ENCODE peak calls at places on chromosomes 6 and 20, in four cellular contexts. One of them, this sample, is unnamed.

GRCh38 chr20:37992802-37993538 is 40.3 kb downstream of the TTI1 start:
- DNase-seq in GM12878: no peak
- DNase-seq in HepG2: peak; percentile 55
- DNase-seq in H1: no peak
- DNase-seq in this sample: no peak

GRCh38 chr20:19181552-19181951 is 30.9 kb upstream of the SLC24A3 start:
- DNase-seq in GM12878: peak; percentile 24
- DNase-seq in HepG2: no peak
- DNase-seq in H1: no peak
- DNase-seq in this sample: no peak

GRCh38 chr6:15443119-15443518 is 197.2 kb downstream of the JARID2 start:
- DNase-seq in GM12878: no peak
- DNase-seq in HepG2: no peak
- DNase-seq in H1: no peak
- DNase-seq in this sample: no peak

GRCh38 chr6:6131492-6132109 is 124.9 kb upstream of the NRN1 start:
- DNase-seq in GM12878: no peak
- DNase-seq in HepG2: peak; percentile 53
- DNase-seq in H1: no peak
- DNase-seq in this sample: peak; percentile 25

GRCh38 chr20:17901971-17902370 is 66.6 kb downstream of the SNX5 start:
- DNase-seq in GM12878: no peak
- DNase-seq in HepG2: no peak
- DNase-seq in H1: no peak
- DNase-seq in this sample: no peak

GRCh38 chr6:128806274-128806673 is 76.7 kb upstream of the LAMA2 start:
- DNase-seq in GM12878: no peak
- DNase-seq in HepG2: no peak
- DNase-seq in H1: no peak
- DNase-seq in this sample: no peak

GRCh38 chr20:57431539-57431835 is 40.3 kb downstream of the RBM38 start:
- DNase-seq in GM12878: no peak
- DNase-seq in HepG2: no peak
- DNase-seq in H1: no peak
- DNase-seq in this sample: no peak

GRCh38 chr6:41040911-41041536 is 1.2 kb upstream of the TSPO2 start:
- DNase-seq in GM12878: no peak
- DNase-seq in HepG2: no peak
- DNase-seq in H1: no peak
- DNase-seq in this sample: no peak

GRCh38 chr6:41939091-41939847 is 2.3 kb downstream of the CCND3 start:
- DNase-seq in GM12878: no peak
- DNase-seq in HepG2: no peak
- DNase-seq in H1: peak; percentile 69
- DNase-seq in this sample: no peak

GRCh38 chr6:157522472-157522871 is 141.5 kb downstream of the ZDHHC14 start:
- DNase-seq in GM12878: no peak
- DNase-seq in HepG2: no peak
- DNase-seq in H1: no peak
- DNase-seq in this sample: no peak

GRCh38 chr6:28105286-28105685 is 19.1 kb upstream of the ZSCAN16 start:
- DNase-seq in GM12878: no peak
- DNase-seq in HepG2: no peak
- DNase-seq in H1: no peak
- DNase-seq in this sample: no peak

GRCh38 chr6:130293800-130294199 is 71.0 kb upstream of the SAMD3 start:
- DNase-seq in GM12878: peak; percentile 8
- DNase-seq in HepG2: peak; percentile 23
- DNase-seq in H1: no peak
- DNase-seq in this sample: peak; percentile 44

GRCh38 chr6:21100959-21101358 is 492.6 kb upstream of the SOX4 start:
- DNase-seq in GM12878: no peak
- DNase-seq in HepG2: no peak
- DNase-seq in H1: no peak
- DNase-seq in this sample: no peak

GRCh38 chr20:15257471-15257870 is 920.1 kb upstream of the FLRT3 start:
- DNase-seq in GM12878: no peak
- DNase-seq in HepG2: no peak
- DNase-seq in H1: no peak
- DNase-seq in this sample: no peak

GRCh38 chr20:45817652-45818194 is 5.3 kb downstream of the UBE2C start:
- DNase-seq in GM12878: no peak
- DNase-seq in HepG2: no peak
- DNase-seq in H1: no peak
- DNase-seq in this sample: no peak

GRCh38 chr6:75855047-75855446 is 106.0 kb downstream of the MYO6 start:
- DNase-seq in GM12878: no peak
- DNase-seq in HepG2: peak; percentile 59
- DNase-seq in H1: no peak
- DNase-seq in this sample: peak; percentile 33

GRCh38 chr6:127812985-127813681 is 87.7 kb downstream of the THEMIS start:
- DNase-seq in GM12878: no peak
- DNase-seq in HepG2: no peak
- DNase-seq in H1: no peak
- DNase-seq in this sample: no peak

GRCh38 chr6:76438768-76439167 is 366.3 kb upstream of the IMPG1 start:
- DNase-seq in GM12878: no peak
- DNase-seq in HepG2: no peak
- DNase-seq in H1: no peak
- DNase-seq in this sample: no peak

GRCh38 chr6:128131566-128131965 is 230.7 kb upstream of the THEMIS start:
- DNase-seq in GM12878: no peak
- DNase-seq in HepG2: no peak
- DNase-seq in H1: no peak
- DNase-seq in this sample: no peak

GRCh38 chr6:158285321-158285960 is 26.8 kb upstream of the TULP4 start:
- DNase-seq in GM12878: no peak
- DNase-seq in HepG2: no peak
- DNase-seq in H1: no peak
- DNase-seq in this sample: no peak

GRCh38 chr6:83978324-83978734 is 55.2 kb upstream of the MRAP2 start:
- DNase-seq in GM12878: no peak
- DNase-seq in HepG2: no peak
- DNase-seq in H1: no peak
- DNase-seq in this sample: no peak

GRCh38 chr6:156013155-156013554 is 557.5 kb upstream of the NOX3 start:
- DNase-seq in GM12878: no peak
- DNase-seq in HepG2: no peak
- DNase-seq in H1: no peak
- DNase-seq in this sample: no peak

GRCh38 chr6:43143235-43144124 is 27.6 kb upstream of the SRF start:
- DNase-seq in GM12878: no peak
- DNase-seq in HepG2: peak; percentile 76
- DNase-seq in H1: peak; percentile 96
- DNase-seq in this sample: peak; percentile 84

GRCh38 chr6:2935566-2936291 is 32.6 kb upstream of the SERPINB9 start:
- DNase-seq in GM12878: no peak
- DNase-seq in HepG2: no peak
- DNase-seq in H1: peak; percentile 52
- DNase-seq in this sample: no peak

GRCh38 chr6:142326539-142326938 is 24.7 kb downstream of the ADGRG6 start:
- DNase-seq in GM12878: no peak
- DNase-seq in HepG2: no peak
- DNase-seq in H1: no peak
- DNase-seq in this sample: no peak

GRCh38 chr6:44073612-44074382 is 53.5 kb downstream of the MRPL14 start:
- DNase-seq in GM12878: no peak
- DNase-seq in HepG2: no peak
- DNase-seq in H1: peak; percentile 74
- DNase-seq in this sample: no peak

GRCh38 chr20:5767493-5768098 is 17.4 kb downstream of the SHLD1 start:
- DNase-seq in GM12878: no peak
- DNase-seq in HepG2: no peak
- DNase-seq in H1: no peak
- DNase-seq in this sample: no peak

GRCh38 chr20:33685328-33686007 is 717 bp downstream of the E2F1 start:
- DNase-seq in GM12878: peak; percentile 62
- DNase-seq in HepG2: peak; percentile 71
- DNase-seq in H1: peak; percentile 63
- DNase-seq in this sample: no peak

GRCh38 chr6:26420607-26421235 is 18.6 kb downstream of the BTN3A1 start:
- DNase-seq in GM12878: no peak
- DNase-seq in HepG2: peak; percentile 61
- DNase-seq in H1: peak; percentile 66
- DNase-seq in this sample: no peak

GRCh38 chr20:57396212-57396611 is 5.0 kb downstream of the RBM38 start:
- DNase-seq in GM12878: no peak
- DNase-seq in HepG2: no peak
- DNase-seq in H1: no peak
- DNase-seq in this sample: no peak

GRCh38 chr20:22717466-22717865 is 133.1 kb upstream of the FOXA2 start:
- DNase-seq in GM12878: no peak
- DNase-seq in HepG2: no peak
- DNase-seq in H1: no peak
- DNase-seq in this sample: no peak

GRCh38 chr6:157762636-157763035 is 60.4 kb upstream of the SNX9 start:
- DNase-seq in GM12878: no peak
- DNase-seq in HepG2: peak; percentile 35
- DNase-seq in H1: no peak
- DNase-seq in this sample: no peak

GRCh38 chr6:15689586-15690450 is 27.0 kb upstream of the DTNBP1 start:
- DNase-seq in GM12878: no peak
- DNase-seq in HepG2: no peak
- DNase-seq in H1: no peak
- DNase-seq in this sample: no peak

GRCh38 chr6:113381957-113382356 is 475.2 kb upstream of the MARCKS start:
- DNase-seq in GM12878: peak; percentile 55
- DNase-seq in HepG2: no peak
- DNase-seq in H1: no peak
- DNase-seq in this sample: no peak

GRCh38 chr6:111992851-111993250 is 61.1 kb upstream of the CCN6 start:
- DNase-seq in GM12878: no peak
- DNase-seq in HepG2: no peak
- DNase-seq in H1: no peak
- DNase-seq in this sample: no peak

GRCh38 chr6:149233056-149233715 is 84.3 kb upstream of the TAB2 start:
- DNase-seq in GM12878: no peak
- DNase-seq in HepG2: peak; percentile 63
- DNase-seq in H1: no peak
- DNase-seq in this sample: no peak

GRCh38 chr6:113564401-113565161 is 292.6 kb upstream of the MARCKS start:
- DNase-seq in GM12878: no peak
- DNase-seq in HepG2: peak; percentile 74
- DNase-seq in H1: peak; percentile 69
- DNase-seq in this sample: peak; percentile 79

GRCh38 chr20:54027704-54028103 is 42.7 kb downstream of the BCAS1 start:
- DNase-seq in GM12878: no peak
- DNase-seq in HepG2: no peak
- DNase-seq in H1: no peak
- DNase-seq in this sample: no peak

GRCh38 chr20:54026300-54027064 is 43.9 kb downstream of the BCAS1 start:
- DNase-seq in GM12878: no peak
- DNase-seq in HepG2: no peak
- DNase-seq in H1: no peak
- DNase-seq in this sample: no peak

GRCh38 chr20:54028276-54029011 is 42.0 kb downstream of the BCAS1 start:
- DNase-seq in GM12878: no peak
- DNase-seq in HepG2: no peak
- DNase-seq in H1: no peak
- DNase-seq in this sample: no peak

GRCh38 chr20:54023406-54023805 is 47.0 kb downstream of the BCAS1 start:
- DNase-seq in GM12878: no peak
- DNase-seq in HepG2: no peak
- DNase-seq in H1: no peak
- DNase-seq in this sample: no peak

GRCh38 chr20:54025166-54025835 is 45.1 kb downstream of the BCAS1 start:
- DNase-seq in GM12878: no peak
- DNase-seq in HepG2: no peak
- DNase-seq in H1: no peak
- DNase-seq in this sample: peak; percentile 9
- H3K27me3 ChIP-seq in GM12878: no peaks in the 10 kb centered on the region
- H3K27me3 ChIP-seq in HepG2: no peaks in the 10 kb centered on the region
- H3K27me3 ChIP-seq in H1: no peaks in the 10 kb centered on the region
- H3K27me3 ChIP-seq in this sample: no peaks in the 10 kb centered on the region

GRCh38 chr6:79031821-79032590 is 46.0 kb downstream of the PHIP start:
- DNase-seq in GM12878: no peak
- DNase-seq in HepG2: no peak
- DNase-seq in H1: no peak
- DNase-seq in this sample: no peak
- TF ChIP-seq SUZ12 in GM12878: no peak
- TF ChIP-seq SUZ12 in HepG2: no peak
- TF ChIP-seq SUZ12 in H1: no peak
- TF ChIP-seq SUZ12 in this sample: no peak

GRCh38 chr6:122995930-122996796 is at the start of gene CLVS2:
- DNase-seq in GM12878: no peak
- DNase-seq in HepG2: no peak
- DNase-seq in H1: peak; percentile 82
- DNase-seq in this sample: peak; percentile 28
- H3K27me3 ChIP-seq in GM12878: peaks cover 6% of the 10 kb centered on the region
- H3K27me3 ChIP-seq in HepG2: peaks cover 9% of the 10 kb centered on the region
- H3K27me3 ChIP-seq in H1: peaks cover 34% of the 10 kb centered on the region
- H3K27me3 ChIP-seq in this sample: peaks cover 23% of the 10 kb centered on the region

GRCh38 chr20:62689861-62690644 is 18.6 kb upstream of the NTSR1 start:
- DNase-seq in GM12878: no peak
- DNase-seq in HepG2: no peak
- DNase-seq in H1: no peak
- DNase-seq in this sample: no peak

GRCh38 chr20:62688855-62689460 is 19.7 kb upstream of the NTSR1 start:
- DNase-seq in GM12878: no peak
- DNase-seq in HepG2: peak; percentile 29
- DNase-seq in H1: no peak
- DNase-seq in this sample: no peak

GRCh38 chr20:62686869-62687830 is 21.5 kb upstream of the NTSR1 start:
- DNase-seq in GM12878: no peak
- DNase-seq in HepG2: no peak
- DNase-seq in H1: no peak
- DNase-seq in this sample: no peak

GRCh38 chr20:62685781-62686555 is 22.7 kb upstream of the NTSR1 start:
- DNase-seq in GM12878: no peak
- DNase-seq in HepG2: peak; percentile 24
- DNase-seq in H1: no peak
- DNase-seq in this sample: no peak

GRCh38 chr20:62688083-62688482 is 20.6 kb upstream of the NTSR1 start:
- DNase-seq in GM12878: no peak
- DNase-seq in HepG2: no peak
- DNase-seq in H1: no peak
- DNase-seq in this sample: no peak
- TF ChIP-seq SUZ12 in GM12878: no peak
- TF ChIP-seq SUZ12 in HepG2: no peak
- TF ChIP-seq SUZ12 in H1: no peak
- TF ChIP-seq SUZ12 in this sample: no peak

DNA sequence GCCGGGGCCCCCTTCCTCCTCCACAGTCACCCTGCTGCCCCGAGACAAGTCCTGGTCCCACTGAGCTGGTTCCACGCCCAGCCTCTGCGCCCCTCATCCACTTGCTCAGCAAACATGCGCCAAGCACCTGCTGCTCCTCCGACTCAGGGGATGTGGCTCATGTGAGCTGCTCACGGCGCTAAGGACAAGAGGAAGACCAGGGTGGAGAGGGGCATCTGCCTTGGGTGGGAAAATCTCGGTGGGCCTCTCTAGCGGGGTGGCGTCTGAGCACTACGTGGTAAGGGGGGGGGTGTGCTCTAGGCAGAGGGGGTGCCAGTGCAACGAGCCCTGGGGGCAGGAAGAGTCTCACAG is 4.5 kb downstream of the LAMA5 start:
- DNase-seq in GM12878: no peak
- DNase-seq in HepG2: no peak
- DNase-seq in H1: no peak
- DNase-seq in this sample: no peak
- H3K27me3 ChIP-seq in GM12878: peaks cover 1% of the 10 kb centered on the region
- H3K27me3 ChIP-seq in HepG2: no peaks in the 10 kb centered on the region
- H3K27me3 ChIP-seq in H1: no peaks in the 10 kb centered on the region
- H3K27me3 ChIP-seq in this sample: no peaks in the 10 kb centered on the region

This sample was measured in NT2/D1.